ENCODE peak calls at places on chromosomes 3 and 15, in ten cellular contexts. E is ovary, G is HepG2, R is right cardiac atrium, U is aorta, F is heart right ventricle, M is IMR-90, C is psoas muscle, Z is breast epithelium, W is colonic mucosa. K is an unnamed sample.

GRCh38 chr15:40279437-40280141 is 3.3 kb downstream of the ANKRD63 start:
- DNase-seq in E (peak; percentile 68), G (peak; percentile 29), R (peak; percentile 92), U (peak; percentile 79), F (peak; percentile 69), M (no peak), C (peak; percentile 76), Z (peak; percentile 79), W (peak; percentile 82), K (peak; percentile 73)

GRCh38 chr15:56913670-56914069 is 4.8 kb upstream of the TCF12 start:
- DNase-seq in E (no peak), G (no peak), R (no peak), U (no peak), F (no peak), M (peak; percentile 25), C (no peak), Z (no peak), W (no peak), K (no peak)

GRCh38 chr3:150759947-150760346 is 3.0 kb downstream of the SIAH2 start:
- DNase-seq in E (no peak), G (no peak), R (no peak), U (no peak), F (no peak), M (no peak), C (no peak), Z (no peak), W (no peak), K (no peak)

GRCh38 chr3:5235655-5236054 is 48.1 kb downstream of the EDEM1 start:
- DNase-seq in E (no peak), G (no peak), R (no peak), U (no peak), F (no peak), M (no peak), C (no peak), Z (no peak), W (no peak), K (no peak)

GRCh38 chr3:38644016-38644661 is 5.3 kb downstream of the SCN5A start:
- DNase-seq in E (no peak), G (no peak), R (no peak), U (no peak), F (no peak), M (no peak), C (no peak), Z (no peak), W (no peak), K (no peak)

GRCh38 chr15:65954289-65954741 is 85.0 kb downstream of the RAB11A start:
- DNase-seq in E (no peak), G (no peak), R (no peak), U (no peak), F (no peak), M (peak; percentile 18), C (no peak), Z (no peak), W (no peak), K (no peak)

GRCh38 chr3:149646181-149646766 is 11.6 kb downstream of the WWTR1 start:
- DNase-seq in E (no peak), G (no peak), R (no peak), U (no peak), F (no peak), M (peak; percentile 80), C (no peak), Z (no peak), W (no peak), K (no peak)

GRCh38 chr3:195849322-195850074 is 37.8 kb upstream of the MUC4 start:
- DNase-seq in E (no peak), G (peak; percentile 21), R (no peak), U (no peak), F (no peak), M (no peak), C (no peak), Z (no peak), W (no peak), K (no peak)

GRCh38 chr15:80936288-80937078 is 53.1 kb downstream of the MESD start:
- DNase-seq in E (no peak), G (no peak), R (no peak), U (no peak), F (no peak), M (no peak), C (no peak), Z (no peak), W (no peak), K (no peak)

GRCh38 chr3:122318620-122319019 is 6.4 kb upstream of the CSTA start:
- DNase-seq in E (no peak), G (no peak), R (no peak), U (no peak), F (no peak), M (no peak), C (no peak), Z (no peak), W (no peak), K (no peak)
- H3K27ac ChIP-seq in E (no peak overlapping the region), G (no peak overlapping the region), R (no peak overlapping the region), U (no peak overlapping the region), F (no peak overlapping the region), M (no peak overlapping the region), C (no peak overlapping the region), Z (peak overlapping the region; percentile 20), W (no peak overlapping the region), K (no peak overlapping the region)

GRCh38 chr3:138078096-138078495 is 37.3 kb downstream of the DZIP1L start:
- DNase-seq in E (no peak), G (no peak), R (no peak), U (no peak), F (no peak), M (peak; percentile 72), C (no peak), Z (no peak), W (no peak), K (no peak)

GRCh38 chr3:138079901-138080300 is 35.5 kb downstream of the DZIP1L start:
- DNase-seq in E (no peak), G (no peak), R (no peak), U (no peak), F (no peak), M (peak; percentile 6), C (no peak), Z (no peak), W (no peak), K (no peak)

GRCh38 chr3:138081371-138082084 is 33.9 kb downstream of the DZIP1L start:
- DNase-seq in E (no peak), G (no peak), R (no peak), U (no peak), F (no peak), M (peak; percentile 82), C (no peak), Z (no peak), W (no peak), K (no peak)

GRCh38 chr3:138082085-138082991 is 33.1 kb downstream of the DZIP1L start:
- DNase-seq in E (peak; percentile 21), G (peak; percentile 22), R (no peak), U (no peak), F (no peak), M (peak; percentile 93), C (no peak), Z (no peak), W (no peak), K (no peak)

DNA sequence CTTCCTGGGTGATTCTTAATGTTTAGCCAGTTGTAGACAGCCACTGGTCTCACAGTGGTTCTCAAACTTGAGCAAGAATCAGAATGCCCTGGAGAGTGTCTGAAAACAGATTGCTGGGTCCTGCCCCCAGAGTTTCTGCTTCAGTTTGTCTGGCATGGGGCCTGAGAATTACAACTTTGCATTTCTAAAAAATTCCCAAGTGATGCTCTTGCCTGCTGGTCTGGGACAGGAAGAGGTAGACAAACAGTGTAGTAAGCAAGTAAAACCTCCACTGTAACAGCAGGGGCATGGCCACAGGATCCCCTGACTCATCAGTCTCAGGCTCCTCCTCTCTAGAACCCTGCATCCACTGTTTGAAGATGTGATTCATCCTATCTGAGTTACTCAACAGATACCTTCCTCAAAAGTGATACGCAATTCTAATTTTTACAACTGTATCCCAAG is 36.5 kb downstream of the DZIP1L start:
- DNase-seq in E (no peak), G (peak; percentile 32), R (no peak), U (no peak), F (no peak), M (peak; percentile 99), C (no peak), Z (no peak), W (no peak), K (peak; percentile 10)
- H3K27ac ChIP-seq in E (no peak overlapping the region), G (no peak overlapping the region), R (no peak overlapping the region), U (no peak overlapping the region), F (no peak overlapping the region), M (peak overlapping the region; percentile 41), C (no peak overlapping the region), Z (no peak overlapping the region), W (no peak overlapping the region), K (no peak overlapping the region)

GRCh38 chr3:11651900-11652299 is 8.2 kb upstream of the VGLL4 start:
- DNase-seq in E (no peak), G (peak; percentile 29), R (no peak), U (no peak), F (no peak), M (peak; percentile 63), C (no peak), Z (no peak), W (no peak), K (no peak)

GRCh38 chr3:11651477-11651876 is 7.8 kb upstream of the VGLL4 start:
- DNase-seq in E (no peak), G (no peak), R (no peak), U (no peak), F (no peak), M (no peak), C (no peak), Z (no peak), W (no peak), K (no peak)

GRCh38 chr3:11653298-11654055 is 9.8 kb upstream of the VGLL4 start:
- DNase-seq in E (no peak), G (peak; percentile 57), R (no peak), U (no peak), F (no peak), M (no peak), C (no peak), Z (no peak), W (no peak), K (no peak)

GRCh38 chr3:11655188-11655928 is 11.6 kb upstream of the VGLL4 start:
- DNase-seq in E (no peak), G (no peak), R (no peak), U (no peak), F (no peak), M (no peak), C (no peak), Z (no peak), W (no peak), K (no peak)

GRCh38 chr3:11654166-11654565 is 10.5 kb upstream of the VGLL4 start:
- DNase-seq in E (no peak), G (no peak), R (no peak), U (no peak), F (no peak), M (no peak), C (no peak), Z (no peak), W (no peak), K (no peak)
- H3K27ac ChIP-seq in E (no peak overlapping the region), G (no peak overlapping the region), R (no peak overlapping the region), U (no peak overlapping the region), F (no peak overlapping the region), M (no peak overlapping the region), C (no peak overlapping the region), Z (no peak overlapping the region), W (no peak overlapping the region), K (no peak overlapping the region)

DNA sequence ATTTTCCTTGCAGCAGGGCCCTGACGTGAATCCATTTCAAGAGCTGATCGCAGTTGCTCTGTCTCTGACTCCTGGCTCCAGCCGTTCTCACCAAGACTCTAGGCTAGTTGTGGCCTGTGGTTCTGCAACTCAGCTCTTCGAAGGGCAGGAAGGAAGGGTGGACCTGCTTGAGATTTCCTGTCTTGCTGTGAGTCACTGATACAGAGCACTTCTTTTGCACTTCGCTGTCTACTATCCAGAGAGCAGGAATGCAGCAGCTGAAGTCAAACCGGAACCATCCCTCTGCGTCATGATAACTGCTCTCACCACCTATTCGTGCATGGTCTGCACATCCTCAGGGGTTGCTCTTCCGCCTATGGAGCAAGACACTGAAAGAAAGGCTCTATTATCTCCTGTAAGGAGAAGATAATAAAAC is 59.7 kb downstream of the RAP2B start:
- DNase-seq in E (peak; percentile 10), G (no peak), R (peak; percentile 74), U (peak; percentile 87), F (peak; percentile 79), M (peak; percentile 99), C (peak; percentile 40), Z (no peak), W (peak; percentile 38), K (no peak)
- H3K27ac ChIP-seq in E (no peak overlapping the region), G (no peak overlapping the region), R (no peak overlapping the region), U (peak overlapping the region; percentile 28), F (peak overlapping the region; percentile 56), M (peak overlapping the region; percentile 57), C (peak overlapping the region; percentile 23), Z (peak overlapping the region; percentile 58), W (peak overlapping the region; percentile 22), K (no peak overlapping the region)

K was measured in caudate nucleus.